ENCODE peak calls at places on chromosomes 1 and 21, in eight cellular contexts. Q is mucosa of gallbladder; T is activated T-cell treated with anti-CD3 and anti-CD28 coated beads, Interleukin-2, amount 50 U/mL, for 1 hour; P is HCT116; H is ovary; V is T-helper 1 cell; A is GM10248; N is substantia nigra. D is an unnamed sample.

GRCh38 chr1:33640114-33640660 is 167.7 kb downstream of the ZSCAN20 start:
- DNase-seq in Q (no peak), T (no peak), P (no peak), H (no peak), V (no peak), A (no peak), N (no peak), D (no peak)

GRCh38 chr1:11736746-11737639 is 1.1 kb downstream of the AGTRAP start:
- DNase-seq in Q (peak), T (peak), P (no peak), H (no peak), V (peak), A (peak), N (peak), D (no peak)

GRCh38 chr1:22607154-22607553 is 29.3 kb upstream of the C1QA start:
- DNase-seq in Q (no peak), T (no peak), P (no peak), H (no peak), V (no peak), A (no peak), N (no peak), D (no peak)

GRCh38 chr21:28086861-28087581 is 905.7 kb downstream of the LTN1 start:
- DNase-seq in Q (no peak), T (no peak), P (no peak), H (no peak), V (no peak), A (no peak), N (no peak), D (no peak)

GRCh38 chr1:151720190-151720953 is 950 bp upstream of the RIIAD1 start:
- DNase-seq in Q (no peak), T (no peak), P (no peak), H (no peak), V (no peak), A (peak), N (no peak), D (no peak)

GRCh38 chr1:240831191-240831631 is 219.3 kb upstream of the GREM2 start:
- DNase-seq in Q (no peak), T (no peak), P (no peak), H (no peak), V (no peak), A (no peak), N (no peak), D (no peak)

GRCh38 chr1:119622694-119623515 is 25.2 kb downstream of the ZNF697 start:
- DNase-seq in Q (no peak), T (no peak), P (no peak), H (no peak), V (no peak), A (no peak), N (no peak), D (no peak)

GRCh38 chr1:215583185-215583692 is 16.1 kb downstream of the KCTD3 start:
- DNase-seq in Q (peak), T (no peak), P (no peak), H (no peak), V (no peak), A (no peak), N (no peak), D (no peak)

GRCh38 chr21:42370894-42371654 is 4.7 kb upstream of the TFF1 start:
- DNase-seq in Q (no peak), T (no peak), P (no peak), H (no peak), V (no peak), A (no peak), N (no peak), D (no peak)

GRCh38 chr1:17994046-17994445 is 113.6 kb upstream of the IGSF21 start:
- DNase-seq in Q (peak), T (no peak), P (no peak), H (no peak), V (no peak), A (no peak), N (no peak), D (no peak)

GRCh38 chr1:41547781-41548560 is 63.5 kb upstream of the EDN2 start:
- DNase-seq in Q (no peak), T (no peak), P (no peak), H (no peak), V (no peak), A (no peak), N (no peak), D (no peak)

GRCh38 chr1:201882665-201883132 is 6.0 kb upstream of the SHISA4 start:
- DNase-seq in Q (no peak), T (no peak), P (peak), H (no peak), V (no peak), A (peak), N (no peak), D (peak)

GRCh38 chr1:38991638-38992449 is 768 bp downstream of the AKIRIN1 start:
- DNase-seq in Q (no peak), T (no peak), P (no peak), H (no peak), V (no peak), A (no peak), N (peak), D (peak)

GRCh38 chr1:30538226-30538625 is 185.2 kb downstream of the MATN1 start:
- DNase-seq in Q (no peak), T (no peak), P (no peak), H (no peak), V (no peak), A (no peak), N (no peak), D (no peak)

GRCh38 chr1:228369608-228370438 is 36.8 kb downstream of the TRIM11 start:
- DNase-seq in Q (no peak), T (no peak), P (no peak), H (no peak), V (no peak), A (no peak), N (no peak), D (no peak)

GRCh38 chr1:217253351-217253750 is 377.5 kb downstream of the GPATCH2 start:
- DNase-seq in Q (no peak), T (no peak), P (no peak), H (no peak), V (no peak), A (no peak), N (no peak), D (no peak)

GRCh38 chr1:26177182-26177684 is at the start of gene CNKSR1:
- DNase-seq in Q (peak), T (no peak), P (peak), H (no peak), V (no peak), A (no peak), N (no peak), D (no peak)

GRCh38 chr21:41247976-41248545 is 68.5 kb upstream of the FAM3B start:
- DNase-seq in Q (no peak), T (no peak), P (no peak), H (no peak), V (no peak), A (no peak), N (no peak), D (no peak)

GRCh38 chr1:224387943-224388342 is 31.3 kb downstream of the CNIH4 start:
- DNase-seq in Q (no peak), T (no peak), P (no peak), H (no peak), V (no peak), A (no peak), N (no peak), D (no peak)

GRCh38 chr21:45512626-45513002 is 29.6 kb downstream of the SLC19A1 start:
- DNase-seq in Q (no peak), T (no peak), P (no peak), H (no peak), V (no peak), A (no peak), N (no peak), D (no peak)